ENCODE peak calls at places on chromosomes 2 and 18, in nine cellular contexts. One of them, this sample, is unnamed.

GRCh38 chr2:219225350-219225749 is 4.1 kb downstream of the ATG9A start:
- DNase-seq in heart left ventricle: no peak
- DNase-seq in LoVo: no peak
- DNase-seq in Panc1: no peak
- DNase-seq in ascending aorta: no peak
- DNase-seq in RWPE1: no peak
- DNase-seq in left cardiac atrium: no peak
- DNase-seq in renal cortical epithelial cell: no peak
- DNase-seq in cardiac muscle cell: no peak
- DNase-seq in this sample: no peak

GRCh38 chr2:230441188-230441897 is 25.3 kb downstream of the SP100 start:
- DNase-seq in left cardiac atrium: peak; percentile 42
- DNase-seq in cardiac muscle cell: no peak
- DNase-seq in LoVo: no peak
- DNase-seq in heart left ventricle: no peak
- DNase-seq in RWPE1: no peak
- DNase-seq in renal cortical epithelial cell: no peak
- DNase-seq in ascending aorta: peak; percentile 72
- DNase-seq in Panc1: no peak
- DNase-seq in this sample: no peak

GRCh38 chr2:215716971-215717370 is 281.1 kb upstream of the FN1 start:
- DNase-seq in LoVo: no peak
- DNase-seq in cardiac muscle cell: no peak
- DNase-seq in renal cortical epithelial cell: no peak
- DNase-seq in ascending aorta: no peak
- DNase-seq in heart left ventricle: no peak
- DNase-seq in RWPE1: no peak
- DNase-seq in left cardiac atrium: no peak
- DNase-seq in Panc1: no peak
- DNase-seq in this sample: no peak

GRCh38 chr2:161250864-161251436 is 57.3 kb upstream of the PSMD14 start:
- DNase-seq in RWPE1: peak; percentile 87
- DNase-seq in LoVo: peak; percentile 73
- DNase-seq in heart left ventricle: no peak
- DNase-seq in cardiac muscle cell: peak; percentile 68
- DNase-seq in Panc1: peak; percentile 45
- DNase-seq in ascending aorta: no peak
- DNase-seq in renal cortical epithelial cell: peak; percentile 82
- DNase-seq in left cardiac atrium: no peak
- DNase-seq in this sample: peak; percentile 89

GRCh38 chr2:144944506-144945230 is 424.7 kb upstream of the ZEB2 start:
- DNase-seq in renal cortical epithelial cell: no peak
- DNase-seq in Panc1: no peak
- DNase-seq in cardiac muscle cell: no peak
- DNase-seq in heart left ventricle: no peak
- DNase-seq in left cardiac atrium: no peak
- DNase-seq in LoVo: no peak
- DNase-seq in RWPE1: peak; percentile 5
- DNase-seq in ascending aorta: no peak
- DNase-seq in this sample: no peak

GRCh38 chr2:201363857-201364560 is 6.9 kb upstream of the FLACC1 start:
- DNase-seq in RWPE1: peak; percentile 13
- DNase-seq in renal cortical epithelial cell: peak; percentile 67
- DNase-seq in cardiac muscle cell: peak; percentile 61
- DNase-seq in ascending aorta: no peak
- DNase-seq in LoVo: peak; percentile 44
- DNase-seq in left cardiac atrium: no peak
- DNase-seq in Panc1: peak; percentile 42
- DNase-seq in heart left ventricle: no peak
- DNase-seq in this sample: peak; percentile 71

GRCh38 chr2:240786355-240786841 is 33.6 kb downstream of the KIF1A start:
- DNase-seq in LoVo: no peak
- DNase-seq in renal cortical epithelial cell: no peak
- DNase-seq in heart left ventricle: peak; percentile 10
- DNase-seq in RWPE1: no peak
- DNase-seq in left cardiac atrium: peak; percentile 6
- DNase-seq in Panc1: no peak
- DNase-seq in ascending aorta: no peak
- DNase-seq in cardiac muscle cell: no peak
- DNase-seq in this sample: no peak

GRCh38 chr2:108145551-108145950 is 94.2 kb upstream of the SULT1C3 start:
- DNase-seq in left cardiac atrium: no peak
- DNase-seq in Panc1: no peak
- DNase-seq in RWPE1: peak; percentile 66
- DNase-seq in renal cortical epithelial cell: peak; percentile 36
- DNase-seq in LoVo: no peak
- DNase-seq in ascending aorta: no peak
- DNase-seq in cardiac muscle cell: no peak
- DNase-seq in heart left ventricle: no peak
- DNase-seq in this sample: peak; percentile 85

GRCh38 chr18:231563-231962 is 36.3 kb downstream of the THOC1 start:
- DNase-seq in ascending aorta: no peak
- DNase-seq in renal cortical epithelial cell: no peak
- DNase-seq in RWPE1: no peak
- DNase-seq in Panc1: no peak
- DNase-seq in left cardiac atrium: no peak
- DNase-seq in heart left ventricle: no peak
- DNase-seq in LoVo: no peak
- DNase-seq in cardiac muscle cell: no peak
- DNase-seq in this sample: no peak

GRCh38 chr2:64062840-64063239 is 43.6 kb upstream of the VPS54 start:
- DNase-seq in left cardiac atrium: no peak
- DNase-seq in renal cortical epithelial cell: peak; percentile 79
- DNase-seq in RWPE1: no peak
- DNase-seq in ascending aorta: no peak
- DNase-seq in LoVo: peak; percentile 20
- DNase-seq in heart left ventricle: no peak
- DNase-seq in cardiac muscle cell: no peak
- DNase-seq in Panc1: no peak
- DNase-seq in this sample: peak; percentile 89

GRCh38 chr2:241741016-241741415 is 6.6 kb downstream of the D2HGDH start:
- DNase-seq in Panc1: no peak
- DNase-seq in left cardiac atrium: no peak
- DNase-seq in LoVo: no peak
- DNase-seq in heart left ventricle: no peak
- DNase-seq in ascending aorta: no peak
- DNase-seq in renal cortical epithelial cell: peak; percentile 15
- DNase-seq in RWPE1: no peak
- DNase-seq in cardiac muscle cell: no peak
- DNase-seq in this sample: peak; percentile 85

GRCh38 chr2:179825494-179825893 is 35.9 kb downstream of the ZNF385B start:
- DNase-seq in ascending aorta: no peak
- DNase-seq in Panc1: no peak
- DNase-seq in cardiac muscle cell: no peak
- DNase-seq in left cardiac atrium: no peak
- DNase-seq in heart left ventricle: no peak
- DNase-seq in RWPE1: no peak
- DNase-seq in LoVo: peak; percentile 11
- DNase-seq in renal cortical epithelial cell: peak; percentile 20
- DNase-seq in this sample: no peak

GRCh38 chr2:210309546-210310233 is 5.3 kb downstream of the MYL1 start:
- DNase-seq in Panc1: no peak
- DNase-seq in LoVo: no peak
- DNase-seq in renal cortical epithelial cell: no peak
- DNase-seq in cardiac muscle cell: no peak
- DNase-seq in RWPE1: no peak
- DNase-seq in left cardiac atrium: no peak
- DNase-seq in heart left ventricle: no peak
- DNase-seq in ascending aorta: no peak
- DNase-seq in this sample: no peak

GRCh38 chr2:53969285-53970094 is 1.3 kb downstream of the PSME4 start:
- DNase-seq in RWPE1: peak; percentile 81
- DNase-seq in Panc1: peak; percentile 70
- DNase-seq in LoVo: peak; percentile 67
- DNase-seq in heart left ventricle: no peak
- DNase-seq in ascending aorta: no peak
- DNase-seq in left cardiac atrium: no peak
- DNase-seq in cardiac muscle cell: no peak
- DNase-seq in renal cortical epithelial cell: peak; percentile 94
- DNase-seq in this sample: peak; percentile 95

GRCh38 chr2:75133621-75134020 is 65.7 kb downstream of the TACR1 start:
- DNase-seq in ascending aorta: no peak
- DNase-seq in Panc1: no peak
- DNase-seq in renal cortical epithelial cell: no peak
- DNase-seq in cardiac muscle cell: no peak
- DNase-seq in RWPE1: no peak
- DNase-seq in heart left ventricle: no peak
- DNase-seq in left cardiac atrium: no peak
- DNase-seq in LoVo: no peak
- DNase-seq in this sample: peak; percentile 47

GRCh38 chr18:5604778-5605177 is 61.0 kb upstream of the EPB41L3 start:
- DNase-seq in Panc1: no peak
- DNase-seq in cardiac muscle cell: no peak
- DNase-seq in LoVo: no peak
- DNase-seq in heart left ventricle: no peak
- DNase-seq in RWPE1: no peak
- DNase-seq in renal cortical epithelial cell: no peak
- DNase-seq in left cardiac atrium: no peak
- DNase-seq in ascending aorta: no peak
- DNase-seq in this sample: no peak

This sample was measured in bronchial epithelial cell.